ENCODE peak calls at places on chromosomes 11 and 22, in four cellular contexts. E, F, Z and H are unnamed samples.

GRCh38 chr11:36056160-36056751 is 112.4 kb downstream of the LDLRAD3 start:
- DNase-seq in E (no peak), F (no peak), Z (peak), H (peak)

GRCh38 chr11:1564535-1565172 is 7.4 kb downstream of the DUSP8 start:
- DNase-seq in E (peak), Z (peak), F (no peak), H (no peak)

GRCh38 chr11:17547932-17548331 is 873 bp downstream of the OTOG start:
- DNase-seq in Z (no peak), E (no peak), F (no peak), H (no peak)

GRCh38 chr11:44623716-44624491 is 58.4 kb downstream of the CD82 start:
- DNase-seq in Z (no peak), E (no peak), F (no peak), H (no peak)

GRCh38 chr22:27877501-27877900 is 41.6 kb downstream of the PITPNB start:
- DNase-seq in E (no peak), F (peak), Z (no peak), H (no peak)

GRCh38 chr11:61850687-61851086 is 22.6 kb downstream of the FADS2 start:
- DNase-seq in F (no peak), E (no peak), Z (no peak), H (no peak)

GRCh38 chr11:120391297-120391696 is 55.1 kb downstream of the ARHGEF12 start:
- DNase-seq in Z (no peak), F (no peak), E (no peak), H (no peak)

GRCh38 chr11:123654566-123655081 is at the start of gene SCN3B:
- DNase-seq in Z (peak), E (peak), F (no peak), H (no peak)

GRCh38 chr11:45394294-45395085 is 108.3 kb upstream of the SYT13 start:
- DNase-seq in E (no peak), Z (no peak), F (no peak), H (no peak)

GRCh38 chr11:118911113-118911879 is 14.4 kb downstream of the BCL9L start:
- DNase-seq in E (no peak), Z (peak), F (no peak), H (no peak)

GRCh38 chr11:11510939-11511338 is 110.9 kb downstream of the GALNT18 start:
- DNase-seq in F (no peak), Z (no peak), E (no peak), H (no peak)

GRCh38 chr11:34379081-34379480 is 21.3 kb upstream of the ABTB2 start:
- DNase-seq in F (no peak), Z (no peak), E (no peak), H (peak)

GRCh38 chr11:2741006-2741376 is 41.2 kb upstream of the KCNQ1OT1 start:
- DNase-seq in F (no peak), E (no peak), Z (peak), H (peak)

GRCh38 chr22:42841444-42841843 is 15.6 kb downstream of the ARFGAP3 start:
- DNase-seq in E (no peak), Z (no peak), F (no peak), H (no peak)

GRCh38 chr22:32579533-32580220 is 105.1 kb downstream of the FBXO7 start:
- DNase-seq in E (no peak), Z (no peak), F (no peak), H (no peak)

GRCh38 chr22:20523118-20523983 is 15.9 kb downstream of the MED15 start:
- DNase-seq in E (no peak), F (no peak), Z (peak), H (no peak)

GRCh38 chr22:48091656-48092223 is 1329.3 kb downstream of the TBC1D22A start:
- DNase-seq in F (no peak), E (no peak), Z (no peak), H (no peak)

GRCh38 chr11:20608938-20609337 is 9.5 kb downstream of the SLC6A5 start:
- DNase-seq in E (no peak), F (no peak), Z (no peak), H (no peak)

GRCh38 chr22:24112188-24112587 is 69.1 kb upstream of the SUSD2 start:
- DNase-seq in E (no peak), Z (no peak), F (no peak), H (no peak)

GRCh38 chr11:107665016-107665415 is 46.8 kb downstream of the SLN start:
- DNase-seq in F (no peak), Z (no peak), E (no peak), H (no peak)

GRCh38 chr11:93122535-93122934 is 75.3 kb downstream of the SLC36A4 start:
- DNase-seq in E (no peak), Z (no peak), F (no peak), H (no peak)

GRCh38 chr22:28141614-28142013 is 222.6 kb upstream of the PITPNB start:
- DNase-seq in E (no peak), F (no peak), Z (no peak), H (no peak)

GRCh38 chr22:33780761-33781160 is 139.5 kb downstream of the LARGE1 start:
- DNase-seq in Z (no peak), F (no peak), E (no peak), H (no peak)

GRCh38 chr22:49933236-49933921 is 14.9 kb downstream of the CRELD2 start:
- DNase-seq in Z (peak), F (no peak), E (no peak), H (no peak)

GRCh38 chr11:119509969-119510401 is 87.0 kb upstream of the THY1 start:
- DNase-seq in F (peak), E (peak), Z (peak), H (peak)

GRCh38 chr11:131685906-131686305 is 315.5 kb downstream of the NTM start:
- DNase-seq in Z (no peak), F (no peak), E (no peak), H (no peak)

GRCh38 chr11:35655856-35656255 is 6.7 kb upstream of the TRIM44 start:
- DNase-seq in E (no peak), F (no peak), Z (no peak), H (no peak)

GRCh38 chr11:492416-493226 is 14.4 kb downstream of the RNH1 start:
- DNase-seq in E (peak), F (no peak), Z (no peak), H (no peak)

GRCh38 chr11:65438257-65439151 is 15.9 kb downstream of the NEAT1 start:
- DNase-seq in E (no peak), Z (no peak), F (no peak), H (no peak)

GRCh38 chr11:16925495-16926065 is 88.6 kb downstream of the PLEKHA7 start:
- DNase-seq in E (peak), F (no peak), Z (no peak), H (no peak)

GRCh38 chr11:830295-831131 is 2.2 kb upstream of the CD151 start:
- DNase-seq in F (no peak), Z (no peak), E (no peak), H (no peak)

GRCh38 chr11:27447288-27447914 is 25.2 kb downstream of the LGR4 start:
- DNase-seq in E (no peak), Z (peak), F (no peak), H (no peak)

GRCh38 chr11:21446939-21447590 is 745.8 kb upstream of the ANO5 start:
- DNase-seq in F (no peak), E (no peak), Z (no peak), H (no peak)

GRCh38 chr11:81036168-81036870 is 1595.5 kb upstream of the TENM4 start:
- DNase-seq in E (no peak), Z (no peak), F (no peak), H (no peak)

GRCh38 chr22:36368359-36368983 is 19.3 kb downstream of the MYH9 start:
- DNase-seq in F (no peak), E (no peak), Z (peak), H (no peak)

GRCh38 chr11:61693897-61694840 is 14.0 kb downstream of the DAGLA start:
- DNase-seq in Z (no peak), E (no peak), F (no peak), H (no peak)

GRCh38 chr11:66335531-66336233 is 552 bp downstream of the RIN1 start:
- DNase-seq in F (no peak), E (no peak), Z (no peak), H (peak)

GRCh38 chr11:113504586-113504985 is 29.4 kb upstream of the DRD2 start:
- DNase-seq in E (no peak), F (no peak), Z (no peak), H (no peak)
- TF ChIP-seq SPI1 in E (no peak), F (no peak), Z (no peak), H (no peak)

DNA sequence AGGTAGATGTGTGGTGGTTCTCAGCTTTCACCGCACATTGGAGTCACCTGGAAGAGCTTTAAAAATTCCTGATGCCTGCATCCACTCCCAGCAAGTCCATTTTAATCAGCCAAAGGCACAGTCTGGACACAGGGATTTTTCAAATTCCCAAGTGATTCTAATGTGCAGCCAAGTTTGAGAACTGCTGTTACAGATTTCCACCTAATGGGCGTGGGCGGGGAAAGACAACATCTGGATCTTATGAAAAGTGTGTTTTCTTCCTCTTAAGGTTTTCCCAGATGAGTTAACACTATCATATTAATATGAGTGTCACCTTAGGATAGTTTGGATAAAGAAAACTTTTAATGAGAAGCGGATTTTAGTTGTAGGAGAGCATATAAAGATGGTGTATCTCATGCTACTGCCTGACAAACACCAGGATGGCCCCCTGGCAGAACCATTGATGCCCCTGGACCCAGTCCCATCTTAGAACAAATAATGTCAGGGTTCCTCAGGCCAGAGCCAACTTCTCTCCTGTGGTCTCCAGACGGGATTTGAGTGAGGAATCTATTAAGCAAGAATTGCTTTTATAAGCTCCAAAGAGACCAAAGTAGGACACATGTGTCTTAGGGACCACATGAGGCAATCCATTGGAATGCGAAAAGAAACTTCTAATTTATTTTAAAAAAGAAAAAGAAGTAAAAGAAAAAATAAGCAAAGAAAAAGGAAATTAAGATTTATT is 31.9 kb downstream of the POU2AF1 start:
- DNase-seq in E (no peak), F (no peak), Z (no peak), H (no peak)
- TF ChIP-seq SPI1 in E (no peak), F (no peak), Z (no peak), H (no peak)

GRCh38 chr11:37504066-37504611 is 906.1 kb upstream of the RAG2 start:
- DNase-seq in F (peak), Z (no peak), E (peak), H (no peak)
- TF ChIP-seq SPI1 in F (peak), Z (no peak), E (peak), H (no peak)

GRCh38 chr11:71266114-71266833 is 13.9 kb upstream of the SHANK2 start:
- DNase-seq in Z (no peak), E (no peak), F (no peak), H (no peak)
- TF ChIP-seq SPI1 in Z (no peak), E (no peak), F (no peak), H (no peak)

DNA sequence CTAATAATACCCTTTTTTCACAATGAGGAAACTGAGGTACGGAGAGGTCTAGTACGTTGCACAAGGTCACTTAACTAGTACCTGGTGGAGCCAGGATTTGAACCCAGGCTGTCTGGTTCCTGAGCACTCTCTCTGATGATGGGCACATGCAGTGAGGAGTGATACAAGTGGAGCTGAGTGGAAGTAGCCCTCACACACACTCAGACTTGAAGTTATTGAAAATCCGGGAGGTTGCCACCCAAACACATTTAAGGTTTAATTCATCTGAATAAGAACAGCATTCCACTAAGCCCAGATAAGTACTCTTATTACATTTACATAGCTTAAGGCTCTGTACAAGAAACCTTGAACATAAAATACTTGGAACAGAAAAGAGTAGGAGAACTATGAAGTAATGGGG is 4.8 kb downstream of the GRAP2 start:
- DNase-seq in E (no peak), Z (no peak), F (no peak), H (no peak)
- TF ChIP-seq SPI1 in E (no peak), Z (no peak), F (no peak), H (no peak)

DNA sequence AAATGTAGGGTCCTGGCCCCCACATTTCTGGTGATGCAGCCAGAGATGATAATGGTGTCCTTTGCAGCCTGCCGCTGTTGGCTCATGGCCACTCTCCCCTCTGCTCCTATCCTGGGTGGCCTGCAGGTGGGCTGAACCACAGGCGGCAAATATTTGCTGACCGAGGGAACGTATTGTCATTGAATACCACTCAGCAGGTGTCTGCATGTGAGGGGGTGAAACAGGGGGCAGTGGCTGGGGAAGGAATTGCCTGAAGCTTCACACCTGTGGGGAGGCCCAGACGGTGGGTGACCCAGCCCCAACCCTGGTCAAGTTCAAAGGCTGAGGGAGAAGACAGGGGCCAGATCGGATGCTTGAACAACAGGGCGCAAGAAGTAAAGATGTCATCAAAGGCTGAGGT is 73.3 kb upstream of the WNT11 start:
- DNase-seq in F (no peak), E (no peak), Z (no peak), H (no peak)
- TF ChIP-seq SPI1 in F (no peak), E (no peak), Z (no peak), H (no peak)